ENCODE peak calls at places on chromosomes 11 and 22, in five cellular contexts. S, H, G, V and Y are unnamed samples.

GRCh38 chr11:120660024-120660565 is 148.5 kb downstream of the GRIK4 start:
- DNase-seq in S (peak; percentile 83), H (no peak), G (peak; percentile 82), V (no peak), Y (no peak)

GRCh38 chr11:85776951-85777602 is 33.9 kb downstream of the SYTL2 start:
- DNase-seq in S (no peak), H (no peak), G (no peak), V (no peak), Y (no peak)

GRCh38 chr11:1446623-1447022 is 40.0 kb downstream of the MOB2 start:
- DNase-seq in S (no peak), H (no peak), G (no peak), V (no peak), Y (no peak)

GRCh38 chr11:1479006-1479677 is 7.4 kb downstream of the MOB2 start:
- DNase-seq in S (no peak), H (peak; percentile 42), G (no peak), V (peak; percentile 18), Y (no peak)

GRCh38 chr11:106076421-106076922 is 675 bp downstream of the KBTBD3 start:
- DNase-seq in S (peak; percentile 12), H (no peak), G (peak; percentile 22), V (no peak), Y (no peak)

GRCh38 chr11:29432719-29433325 is 584.0 kb downstream of the KCNA4 start:
- DNase-seq in S (peak; percentile 24), H (no peak), G (peak; percentile 20), V (no peak), Y (no peak)

GRCh38 chr22:44462246-44463015 is 35.6 kb downstream of the RTL6 start:
- DNase-seq in S (no peak), H (no peak), G (no peak), V (no peak), Y (no peak)

GRCh38 chr22:33529424-33530113 is 390.7 kb downstream of the LARGE1 start:
- DNase-seq in S (no peak), H (no peak), G (no peak), V (no peak), Y (no peak)

GRCh38 chr11:103871923-103872551 is 164.4 kb upstream of the DDI1 start:
- DNase-seq in S (no peak), H (no peak), G (no peak), V (no peak), Y (no peak)

GRCh38 chr11:29809121-29809520 is 207.7 kb downstream of the KCNA4 start:
- DNase-seq in S (no peak), H (no peak), G (no peak), V (no peak), Y (no peak)

GRCh38 chr11:132357811-132358572 is 987.6 kb downstream of the NTM start:
- DNase-seq in S (no peak), H (no peak), G (no peak), V (no peak), Y (no peak)

GRCh38 chr22:26462971-26463661 is 20.5 kb downstream of the HPS4 start:
- DNase-seq in S (peak; percentile 66), H (no peak), G (no peak), V (no peak), Y (no peak)

GRCh38 chr22:43483266-43483665 is 71.5 kb downstream of the MPPED1 start:
- DNase-seq in S (no peak), H (no peak), G (no peak), V (no peak), Y (no peak)

GRCh38 chr11:454801-455565 is 4.9 kb downstream of the PTDSS2 start:
- DNase-seq in S (no peak), H (no peak), G (no peak), V (no peak), Y (no peak)

GRCh38 chr11:13826505-13827278 is 135.8 kb upstream of the SPON1 start:
- DNase-seq in S (no peak), H (no peak), G (no peak), V (no peak), Y (no peak)

GRCh38 chr11:131391161-131391560 is 20.7 kb downstream of the NTM start:
- DNase-seq in S (no peak), H (no peak), G (no peak), V (no peak), Y (no peak)

GRCh38 chr11:11425806-11426205 is 72.8 kb upstream of the CSNK2A3 start:
- DNase-seq in S (no peak), H (no peak), G (no peak), V (no peak), Y (no peak)

GRCh38 chr11:124202951-124203350 is 19.8 kb downstream of the OR10D3 start:
- DNase-seq in S (no peak), H (no peak), G (no peak), V (no peak), Y (no peak)

GRCh38 chr11:69880803-69881445 is 61.7 kb upstream of the FGF3 start:
- DNase-seq in S (no peak), H (no peak), G (no peak), V (peak; percentile 5), Y (no peak)

GRCh38 chr11:76298255-76298654 is 82.7 kb downstream of the THAP12 start:
- DNase-seq in S (no peak), H (no peak), G (no peak), V (no peak), Y (no peak)

GRCh38 chr11:88384004-88384677 is 46.6 kb upstream of the CTSC start:
- DNase-seq in S (no peak), H (no peak), G (no peak), V (no peak), Y (no peak)

GRCh38 chr11:116777056-116777455 is 4.3 kb upstream of the BUD13 start:
- DNase-seq in S (no peak), H (no peak), G (no peak), V (no peak), Y (no peak)

GRCh38 chr11:66081505-66081904 is 11.4 kb downstream of the PACS1 start:
- DNase-seq in S (no peak), H (peak; percentile 77), G (peak; percentile 92), V (peak; percentile 41), Y (peak; percentile 70)
- H3K4me1 ChIP-seq in S (no peaks in the 10 kb centered on the region), H (peaks cover 12% of the 10 kb centered on the region), G (peaks cover 86% of the 10 kb centered on the region), V (peaks cover 74% of the 10 kb centered on the region), Y (peaks cover 59% of the 10 kb centered on the region)

GRCh38 chr11:3104051-3104714 is 47.0 kb upstream of the CARS1 start:
- DNase-seq in S (no peak), H (peak; percentile 39), G (no peak), V (no peak), Y (no peak)

GRCh38 chr11:3102641-3102921 is 45.4 kb upstream of the CARS1 start:
- DNase-seq in S (no peak), H (no peak), G (no peak), V (no peak), Y (no peak)

GRCh38 chr11:3104961-3105790 is 48.0 kb upstream of the CARS1 start:
- DNase-seq in S (no peak), H (peak; percentile 29), G (no peak), V (no peak), Y (no peak)

GRCh38 chr11:3103076-3103475 is 45.9 kb upstream of the CARS1 start:
- DNase-seq in S (no peak), H (no peak), G (no peak), V (no peak), Y (no peak)

GRCh38 chr11:3101921-3102640 is 44.9 kb upstream of the CARS1 start:
- DNase-seq in S (no peak), H (no peak), G (no peak), V (no peak), Y (no peak)
- H3K4me1 ChIP-seq in S (no peaks in the 10 kb centered on the region), H (no peaks in the 10 kb centered on the region), G (no peaks in the 10 kb centered on the region), V (peaks cover 4% of the 10 kb centered on the region), Y (no peaks in the 10 kb centered on the region)

DNA sequence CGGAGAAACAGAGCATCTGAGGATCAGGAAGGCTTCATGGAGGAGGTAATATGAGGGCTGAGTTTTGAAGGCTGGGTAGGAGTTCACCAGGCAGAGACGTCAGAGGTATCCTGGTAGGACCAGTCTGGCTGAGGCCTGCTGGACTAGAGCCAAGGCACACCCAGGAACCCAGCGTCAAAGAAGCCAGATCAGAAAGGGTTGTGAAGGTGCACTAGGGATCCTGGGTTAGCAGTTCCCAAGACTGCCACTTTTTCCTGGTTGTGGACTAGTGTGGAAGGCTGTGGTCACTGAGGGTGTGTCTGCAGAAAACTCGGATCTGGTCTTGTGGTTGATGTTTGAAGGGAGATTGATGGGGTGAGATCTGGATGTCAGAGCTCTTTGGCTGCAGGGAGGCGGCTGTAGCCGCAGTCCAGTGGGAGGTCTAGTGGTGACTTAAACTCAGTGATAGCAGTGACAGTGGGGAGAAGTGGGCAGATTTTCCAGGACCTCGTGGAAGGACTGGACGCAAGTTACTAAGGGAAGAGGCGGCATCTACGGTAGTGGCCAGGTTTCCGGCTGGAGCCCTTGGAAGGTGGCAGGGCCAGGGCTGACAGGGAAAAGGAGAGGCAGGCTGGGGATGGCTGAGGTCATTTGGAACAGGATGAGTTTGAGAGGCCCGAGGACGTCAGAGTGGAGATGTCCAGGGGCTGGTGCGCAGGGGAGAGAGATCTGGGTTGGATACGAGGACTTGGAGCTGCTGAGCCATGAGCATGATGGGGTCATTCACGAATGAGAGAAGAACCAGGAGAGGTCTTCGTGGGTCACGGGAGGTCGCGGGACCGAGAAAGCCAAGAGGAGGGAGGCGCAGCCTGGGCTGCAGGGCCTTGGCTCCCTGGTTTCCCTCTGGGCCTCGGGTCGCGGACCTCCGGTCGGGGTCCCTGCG is 10.9 kb downstream of the RELA start:
- DNase-seq in S (no peak), H (peak; percentile 51), G (no peak), V (peak; percentile 36), Y (no peak)
- H3K4me1 ChIP-seq in S (peaks cover 11% of the 10 kb centered on the region), H (no peaks in the 10 kb centered on the region), G (peaks cover 18% of the 10 kb centered on the region), V (peaks cover 76% of the 10 kb centered on the region), Y (peaks cover 24% of the 10 kb centered on the region)

GRCh38 chr11:118915941-118916841 is 9.5 kb downstream of the BCL9L start:
- DNase-seq in S (no peak), H (no peak), G (no peak), V (no peak), Y (no peak)

GRCh38 chr11:118918128-118918685 is 7.5 kb downstream of the BCL9L start:
- DNase-seq in S (peak; percentile 71), H (peak; percentile 88), G (no peak), V (peak; percentile 72), Y (no peak)

GRCh38 chr11:118917488-118918127 is 8.1 kb downstream of the BCL9L start:
- DNase-seq in S (no peak), H (peak; percentile 75), G (no peak), V (peak; percentile 68), Y (peak; percentile 61)

GRCh38 chr11:118915396-118915795 is 10.3 kb downstream of the BCL9L start:
- DNase-seq in S (no peak), H (no peak), G (no peak), V (no peak), Y (no peak)

GRCh38 chr11:118916842-118917388 is 8.8 kb downstream of the BCL9L start:
- DNase-seq in S (peak; percentile 79), H (peak; percentile 79), G (no peak), V (peak; percentile 75), Y (no peak)
- H3K4me1 ChIP-seq in S (peaks cover 98% of the 10 kb centered on the region), H (no peaks in the 10 kb centered on the region), G (peaks cover 88% of the 10 kb centered on the region), V (peaks cover 98% of the 10 kb centered on the region), Y (peaks cover 97% of the 10 kb centered on the region)

GRCh38 chr11:7531011-7531410 is 17.2 kb downstream of the PPFIBP2 start:
- DNase-seq in S (no peak), H (no peak), G (no peak), V (no peak), Y (no peak)
- H3K4me1 ChIP-seq in S (no peaks in the 10 kb centered on the region), H (no peaks in the 10 kb centered on the region), G (peaks cover 73% of the 10 kb centered on the region), V (peaks cover 13% of the 10 kb centered on the region), Y (peaks cover 25% of the 10 kb centered on the region)

GRCh38 chr22:45600791-45601730 is 70.6 kb upstream of the ATXN10 start:
- DNase-seq in S (no peak), H (no peak), G (no peak), V (no peak), Y (no peak)
- H3K4me1 ChIP-seq in S (no peaks in the 10 kb centered on the region), H (no peaks in the 10 kb centered on the region), G (peaks cover 14% of the 10 kb centered on the region), V (peaks cover 5% of the 10 kb centered on the region), Y (no peaks in the 10 kb centered on the region)